ENCODE peak calls at places on chromosome 13, in four cellular contexts. Y is Peyer's patch, M is A549, G is lower leg skin. C is an unnamed sample.

GRCh38 chr13:34040863-34041262 is 222.9 kb downstream of the RFC3 start:
- DNase-seq in Y (no peak), M (no peak), G (no peak), C (no peak)

GRCh38 chr13:69595181-69595580 is 512.4 kb upstream of the ATXN8OS start:
- DNase-seq in Y (no peak), M (no peak), G (no peak), C (no peak)

GRCh38 chr13:107373551-107373950 is 805.6 kb upstream of the ARGLU1 start:
- DNase-seq in Y (no peak), M (no peak), G (no peak), C (no peak)

GRCh38 chr13:44692173-44692713 is 116.1 kb upstream of the TSC22D1 start:
- DNase-seq in Y (no peak), M (peak), G (peak), C (no peak)

GRCh38 chr13:84137292-84137691 is 255.0 kb upstream of the SLITRK1 start:
- DNase-seq in Y (peak), M (no peak), G (no peak), C (no peak)

GRCh38 chr13:75934889-75935288 is 298.8 kb downstream of the LMO7 start:
- DNase-seq in Y (no peak), M (peak), G (no peak), C (no peak)

GRCh38 chr13:38398810-38399493 is 49.3 kb downstream of the UFM1 start:
- DNase-seq in Y (no peak), M (no peak), G (no peak), C (no peak)

GRCh38 chr13:59038824-59039223 is 1124.9 kb downstream of the DIAPH3 start:
- DNase-seq in Y (no peak), M (peak), G (no peak), C (no peak)

GRCh38 chr13:111228262-111229144 is 91.9 kb upstream of the TEX29 start:
- DNase-seq in Y (no peak), M (no peak), G (no peak), C (no peak)

GRCh38 chr13:76953921-76954320 is 5.6 kb downstream of the ACOD1 start:
- DNase-seq in Y (no peak), M (no peak), G (no peak), C (no peak)

GRCh38 chr13:110657196-110657595 is 41.9 kb downstream of the NAXD start:
- DNase-seq in Y (no peak), M (no peak), G (peak), C (no peak)

GRCh38 chr13:76223999-76224398 is 587.9 kb downstream of the LMO7 start:
- DNase-seq in Y (no peak), M (no peak), G (no peak), C (no peak)

GRCh38 chr13:24038405-24038804 is 122.1 kb upstream of the SPATA13 start:
- DNase-seq in Y (no peak), M (no peak), G (no peak), C (no peak)

DNA sequence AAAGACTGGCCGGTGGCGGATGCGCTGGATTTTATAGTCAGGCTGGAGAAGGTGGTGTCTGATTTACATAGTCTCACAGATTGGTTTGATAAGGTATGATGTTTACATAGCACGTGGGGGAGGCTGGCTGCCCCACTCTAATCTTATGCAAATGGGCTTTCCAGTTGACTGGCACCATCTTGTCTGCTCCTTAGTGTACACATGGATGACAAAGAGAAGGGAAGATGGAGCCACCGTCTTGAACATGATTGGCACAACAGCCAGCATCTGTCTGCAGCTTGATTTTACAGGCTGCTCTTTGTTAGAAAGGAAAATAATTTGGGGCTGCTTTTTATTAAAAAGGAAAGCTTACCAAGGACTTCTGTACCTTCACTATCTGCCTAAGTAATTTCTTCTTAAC is 265.2 kb upstream of the MAB21L1 start:
- DNase-seq in Y (no peak), M (no peak), G (no peak), C (no peak)
- TF ChIP-seq POLR2A in Y (no peak), M (no peak), G (no peak), C (no peak)

GRCh38 chr13:99759163-99759552 is 212.4 kb downstream of the ZIC5 start:
- DNase-seq in Y (no peak), M (no peak), G (no peak), C (no peak)

GRCh38 chr13:99760456-99760855 is 211.1 kb downstream of the ZIC5 start:
- DNase-seq in Y (no peak), M (no peak), G (no peak), C (no peak)

GRCh38 chr13:99756281-99756680 is 215.3 kb downstream of the ZIC5 start:
- DNase-seq in Y (no peak), M (no peak), G (no peak), C (no peak)

GRCh38 chr13:99758465-99759162 is 213.0 kb downstream of the ZIC5 start:
- DNase-seq in Y (no peak), M (no peak), G (no peak), C (no peak)

DNA sequence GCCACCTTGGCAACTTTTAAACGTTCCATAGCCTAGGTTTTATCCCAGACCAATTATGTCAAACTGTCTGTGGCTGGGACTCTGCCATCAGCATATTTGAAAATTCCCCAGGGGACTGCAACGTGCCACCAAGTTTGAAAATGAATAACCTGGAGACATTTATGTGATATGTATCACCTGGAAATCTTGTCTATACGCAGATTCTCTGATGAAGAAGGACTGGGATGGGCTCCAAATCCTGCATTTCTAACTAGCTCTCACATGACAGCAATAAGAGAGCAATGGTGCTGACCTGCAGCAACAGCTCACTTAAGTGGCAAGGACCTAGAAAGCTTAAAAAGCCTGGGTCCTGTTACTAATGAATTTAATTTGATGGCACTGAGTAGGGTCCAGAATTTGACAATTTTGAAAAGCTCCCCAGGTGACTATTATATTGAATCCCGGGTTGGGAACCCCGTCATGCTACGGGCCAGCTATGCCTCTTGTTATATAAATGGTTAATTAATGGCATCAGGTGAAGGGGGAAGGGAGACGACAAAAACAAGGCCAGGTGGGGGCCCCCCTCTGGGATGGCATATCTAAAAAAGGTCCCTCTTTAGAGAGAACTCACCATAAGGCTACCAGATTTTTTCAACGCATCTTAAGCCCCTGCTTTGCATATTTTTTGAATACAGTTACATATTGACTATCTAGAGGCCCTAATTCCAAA is 213.7 kb downstream of the ZIC5 start:
- DNase-seq in Y (no peak), M (no peak), G (no peak), C (no peak)
- TF ChIP-seq POLR2A in Y (no peak), M (no peak), G (no peak), C (no peak)

GRCh38 chr13:26831336-26831908 is 70.8 kb upstream of the GPR12 start:
- DNase-seq in Y (no peak), M (no peak), G (peak), C (no peak)

DNA sequence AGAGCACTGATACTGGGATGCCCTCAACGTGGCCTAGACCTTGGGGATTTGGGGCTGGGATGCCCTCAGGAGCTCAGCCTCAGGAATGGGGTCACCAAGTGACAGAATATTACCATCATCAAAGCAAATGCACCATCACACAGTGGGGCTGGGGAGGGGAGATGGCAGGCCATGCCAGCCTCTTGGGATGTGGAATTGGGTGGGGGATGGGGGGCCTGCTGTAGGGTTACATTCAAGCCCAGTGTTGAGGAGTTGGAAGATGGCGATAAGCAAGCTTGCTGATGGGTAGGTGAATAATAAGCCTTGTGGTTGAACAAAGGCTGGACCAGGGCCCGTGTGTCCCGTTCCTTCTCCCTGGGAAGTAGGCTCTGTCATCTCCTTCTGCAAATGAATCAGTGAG is 69.1 kb upstream of the GPR12 start:
- DNase-seq in Y (no peak), M (no peak), G (peak), C (no peak)
- TF ChIP-seq POLR2A in Y (no peak), M (no peak), G (no peak), C (no peak)

DNA sequence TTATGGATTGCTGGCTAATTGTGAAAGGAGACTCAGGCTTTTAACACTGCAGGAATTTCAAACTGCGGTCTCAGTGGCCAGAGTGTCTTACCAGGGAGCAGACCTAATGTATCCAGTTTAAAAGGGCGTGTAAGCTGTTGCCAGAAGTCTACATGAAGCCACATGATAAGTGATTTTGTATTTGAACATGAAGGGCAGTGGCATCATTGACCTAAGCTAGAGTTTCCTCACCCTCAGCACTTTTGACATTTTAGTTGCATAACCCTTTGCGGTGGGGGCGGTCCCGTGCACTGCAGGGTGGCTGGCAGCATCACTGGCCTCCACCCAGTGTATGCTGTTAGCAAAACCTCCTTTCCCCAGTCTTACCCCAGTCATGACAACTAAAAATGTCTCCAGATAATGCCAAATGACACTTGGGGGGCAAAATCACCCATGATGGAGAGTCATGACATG is 23.7 kb upstream of the GPR18 start:
- DNase-seq in Y (peak), M (no peak), G (peak), C (peak)
- TF ChIP-seq POLR2A in Y (no peak), M (no peak), G (no peak), C (peak)

C was measured in right lobe of liver.